ENCODE peak calls at places on chromosome 6, in five cellular contexts. E, V, O, M and G are unnamed samples.

GRCh38 chr6:169265486-169266131 is 12.0 kb upstream of the THBS2 start:
- DNase-seq in M (no peak), V (no peak), O (no peak), E (no peak), G (no peak)

GRCh38 chr6:154367333-154367732 is 10.7 kb upstream of the IPCEF1 start:
- DNase-seq in E (no peak), M (no peak), V (no peak), O (no peak), G (no peak)

GRCh38 chr6:145860562-145860961 is 46.0 kb upstream of the FBXO30 start:
- DNase-seq in M (no peak), E (no peak), O (no peak), V (no peak), G (no peak)

GRCh38 chr6:155171747-155172191 is 92.0 kb upstream of the CLDN20 start:
- DNase-seq in V (no peak), E (no peak), M (no peak), O (no peak), G (no peak)

GRCh38 chr6:142943746-142944125 is 1.2 kb downstream of the HIVEP2 start:
- DNase-seq in V (no peak), M (no peak), E (no peak), O (no peak), G (no peak)

GRCh38 chr6:167350322-167350721 is 25.4 kb downstream of the TTLL2 start:
- DNase-seq in E (no peak), O (no peak), V (no peak), M (no peak), G (no peak)

GRCh38 chr6:7051780-7052440 is 55.9 kb upstream of the RREB1 start:
- DNase-seq in V (peak), O (no peak), M (peak), E (peak), G (no peak)

GRCh38 chr6:149223120-149223775 is 94.3 kb upstream of the TAB2 start:
- DNase-seq in V (no peak), O (no peak), M (no peak), E (no peak), G (no peak)

GRCh38 chr6:106519460-106520394 is 109.6 kb downstream of the RTN4IP1 start:
- DNase-seq in O (peak), M (no peak), E (peak), V (no peak), G (peak)

GRCh38 chr6:79604583-79605037 is 26.5 kb upstream of the SH3BGRL2 start:
- DNase-seq in V (no peak), O (peak), M (no peak), E (no peak), G (no peak)

GRCh38 chr6:107075951-107076381 is 39.3 kb downstream of the BEND3 start:
- DNase-seq in O (no peak), E (no peak), M (no peak), V (no peak), G (no peak)

GRCh38 chr6:4661391-4661790 is 114.8 kb upstream of the CDYL start:
- DNase-seq in M (no peak), V (peak), E (no peak), O (no peak), G (no peak)

GRCh38 chr6:166902211-166902755 is 54.1 kb downstream of the RNASET2 start:
- DNase-seq in V (no peak), E (no peak), M (no peak), O (no peak), G (no peak)

GRCh38 chr6:13454286-13455221 is 32.8 kb downstream of the GFOD1 start:
- DNase-seq in M (no peak), V (no peak), E (peak), O (no peak), G (no peak)

GRCh38 chr6:169829786-169830185 is 78.4 kb downstream of the ERMARD start:
- DNase-seq in O (no peak), V (no peak), M (no peak), E (no peak), G (no peak)

GRCh38 chr6:168096271-168096764 is 17.3 kb upstream of the FRMD1 start:
- DNase-seq in E (no peak), O (no peak), M (no peak), V (no peak), G (no peak)

GRCh38 chr6:22838346-22838745 is 269.0 kb downstream of the HDGFL1 start:
- DNase-seq in E (no peak), V (no peak), M (no peak), O (no peak), G (no peak)

GRCh38 chr6:90677440-90677839 is 90.6 kb upstream of the MAP3K7 start:
- DNase-seq in O (no peak), M (no peak), E (no peak), V (no peak), G (no peak)

GRCh38 chr6:3795836-3796395 is 44.4 kb upstream of the PXDC1 start:
- DNase-seq in E (no peak), M (no peak), O (no peak), V (no peak), G (no peak)

GRCh38 chr6:90214461-90214860 is 82.2 kb downstream of the BACH2 start:
- DNase-seq in E (no peak), M (no peak), O (no peak), V (no peak), G (no peak)

GRCh38 chr6:30985490-30985889 is 2.0 kb downstream of the MUC21 start:
- DNase-seq in V (no peak), E (no peak), O (no peak), M (no peak), G (no peak)

GRCh38 chr6:8860671-8861070 is 425.3 kb upstream of the SLC35B3 start:
- DNase-seq in M (no peak), V (no peak), O (no peak), E (no peak), G (no peak)

GRCh38 chr6:63410435-63411426 is 90.9 kb upstream of the LGSN start:
- DNase-seq in O (no peak), E (no peak), M (no peak), V (no peak), G (no peak)

GRCh38 chr6:156658186-156658585 is 119.0 kb upstream of the ARID1B start:
- DNase-seq in E (no peak), O (no peak), M (no peak), V (no peak), G (no peak)

GRCh38 chr6:38909020-38909730 is 139.4 kb upstream of the GLP1R start:
- DNase-seq in M (no peak), E (peak), O (no peak), V (no peak), G (no peak)

GRCh38 chr6:36224918-36225461 is 28.4 kb downstream of the BRPF3 start:
- DNase-seq in O (no peak), M (no peak), E (no peak), V (no peak), G (no peak)

GRCh38 chr6:83908813-83909212 is 49.3 kb downstream of the CYB5R4 start:
- DNase-seq in O (no peak), E (no peak), M (no peak), V (no peak), G (no peak)

GRCh38 chr6:61675734-61676133 is 610.3 kb downstream of the KHDRBS2 start:
- DNase-seq in E (no peak), V (no peak), O (no peak), M (no peak), G (no peak)

GRCh38 chr6:30000156-30000791 is 57.9 kb downstream of the HLA-A start:
- DNase-seq in M (no peak), V (no peak), E (no peak), O (no peak), G (no peak)

GRCh38 chr6:158160932-158161539 is 7.0 kb downstream of the SERAC1 start:
- DNase-seq in V (no peak), E (no peak), O (no peak), M (no peak), G (no peak)

GRCh38 chr6:1316482-1317220 is 4.8 kb downstream of the FOXQ1 start:
- DNase-seq in M (no peak), V (peak), E (peak), O (peak), G (peak)

GRCh38 chr6:30361661-30362060 is 16.7 kb downstream of the RPP21 start:
- DNase-seq in M (no peak), E (no peak), O (no peak), V (no peak), G (no peak)

GRCh38 chr6:13924146-13924948 is 405 bp upstream of the RNF182 start:
- DNase-seq in E (peak), O (no peak), M (peak), V (peak), G (peak)